ENCODE peak calls at places on chromosomes 11 and 22, in nine cellular contexts. W is tibial nerve, A is cardiac muscle cell, D is stomach, E is GM20000, Y is tibial artery, Q is psoas muscle, R is esophagus squamous epithelium, Z is transverse colon. X is an unnamed sample.

GRCh38 chr22:29609139-29609538 is 5.7 kb downstream of the NF2 start:
- DNase-seq in W (no peak), A (peak; percentile 31), Y (no peak), R (no peak), Z (no peak), E (no peak), Q (no peak), D (no peak), X (no peak)

GRCh38 chr22:49370841-49371301 is 456.8 kb downstream of the BRD1 start:
- DNase-seq in Y (peak; percentile 28), D (peak; percentile 17), Z (no peak), R (no peak), E (no peak), W (no peak), A (no peak), Q (no peak), X (no peak)

GRCh38 chr11:94635072-94635471 is 67.9 kb downstream of the PIWIL4 start:
- DNase-seq in A (no peak), R (no peak), D (no peak), Y (no peak), Q (no peak), Z (no peak), W (no peak), E (no peak), X (no peak)

GRCh38 chr11:130121430-130121978 is 38.1 kb upstream of the ST14 start:
- DNase-seq in Z (no peak), E (no peak), R (no peak), A (no peak), D (no peak), Q (no peak), Y (no peak), W (no peak), X (no peak)

GRCh38 chr11:131121934-131122333 is 205.7 kb upstream of the SNX19 start:
- DNase-seq in D (no peak), Z (no peak), Q (no peak), R (no peak), A (peak; percentile 10), Y (no peak), W (no peak), E (no peak), X (no peak)

GRCh38 chr11:83864412-83865057 is 578.4 kb upstream of the CCDC90B start:
- DNase-seq in W (no peak), D (no peak), Y (no peak), R (no peak), A (no peak), Q (no peak), Z (no peak), E (no peak), X (no peak)

GRCh38 chr11:86972734-86973133 is 17.5 kb upstream of the FZD4 start:
- DNase-seq in W (no peak), Q (no peak), R (no peak), Y (no peak), E (no peak), A (no peak), Z (no peak), D (no peak), X (no peak)

GRCh38 chr11:18265949-18266348 is at the start of gene SAA1:
- DNase-seq in Y (no peak), W (no peak), D (no peak), A (no peak), Z (no peak), R (no peak), Q (no peak), E (no peak), X (no peak)

GRCh38 chr11:72238040-72238450 is 5.9 kb downstream of the PHOX2A start:
- DNase-seq in D (peak; percentile 53), Q (peak; percentile 78), R (no peak), E (peak; percentile 91), A (peak; percentile 84), Z (peak; percentile 69), W (no peak), Y (no peak), X (no peak)

GRCh38 chr11:72278911-72279310 is 34.9 kb upstream of the PHOX2A start:
- DNase-seq in R (no peak), D (no peak), E (no peak), Y (no peak), W (no peak), Q (no peak), A (no peak), Z (no peak), X (no peak)

GRCh38 chr22:46290121-46290842 is 6.4 kb upstream of the GTSE1 start:
- DNase-seq in Z (no peak), R (no peak), Y (no peak), A (no peak), Q (peak; percentile 85), E (no peak), W (no peak), D (no peak), X (no peak)

GRCh38 chr11:7573558-7574296 is 59.9 kb downstream of the PPFIBP2 start:
- DNase-seq in R (no peak), Y (no peak), E (no peak), Q (no peak), Z (peak; percentile 72), D (peak; percentile 62), A (no peak), W (no peak), X (no peak)

GRCh38 chr22:32904044-32904443 is 102.5 kb downstream of the TIMP3 start:
- DNase-seq in R (no peak), E (no peak), A (peak; percentile 75), D (no peak), Y (no peak), W (peak; percentile 40), Z (peak; percentile 15), Q (no peak), X (no peak)

GRCh38 chr11:82007536-82007935 is 726.1 kb downstream of the FAM181B start:
- DNase-seq in Z (no peak), D (no peak), Y (no peak), W (no peak), Q (no peak), E (no peak), R (no peak), A (no peak), X (no peak)

GRCh38 chr11:93974759-93975158 is 46.4 kb upstream of the HEPHL1 start:
- DNase-seq in W (no peak), D (no peak), Y (no peak), Z (no peak), E (no peak), A (no peak), R (no peak), Q (no peak), X (no peak)

GRCh38 chr22:42287174-42287890 is 16.9 kb upstream of the TCF20 start:
- DNase-seq in Y (no peak), Q (no peak), A (no peak), R (no peak), W (no peak), Z (no peak), E (no peak), D (no peak), X (no peak)

GRCh38 chr11:74417379-74417804 is 19.2 kb upstream of the PGM2L1 start:
- DNase-seq in E (no peak), Y (no peak), W (no peak), Q (no peak), R (no peak), D (no peak), A (no peak), Z (no peak), X (no peak)

GRCh38 chr11:29914203-29914930 is 102.5 kb downstream of the KCNA4 start:
- DNase-seq in Q (no peak), Y (no peak), W (no peak), A (no peak), Z (no peak), R (no peak), D (no peak), E (no peak), X (no peak)

GRCh38 chr22:40714514-40714966 is 35.3 kb downstream of the MCHR1 start:
- DNase-seq in D (no peak), Y (no peak), R (no peak), Z (no peak), W (no peak), E (no peak), Q (peak; percentile 11), A (no peak), X (no peak)

GRCh38 chr11:64514596-64514995 is 76.4 kb upstream of the SLC22A12 start:
- DNase-seq in D (no peak), E (no peak), R (no peak), Y (no peak), Q (no peak), A (no peak), W (no peak), Z (no peak), X (no peak)

GRCh38 chr22:19122143-19122751 is at the start of gene DGCR2:
- DNase-seq in Y (peak; percentile 98), R (peak; percentile 87), W (peak; percentile 93), Q (peak; percentile 99), Z (peak; percentile 98), D (peak; percentile 98), E (peak; percentile 100), A (peak; percentile 99), X (peak; percentile 97)
- TF ChIP-seq CTCF in Y (no peak), R (no peak), W (no peak), Q (no peak), Z (no peak), D (no peak), E (no peak), A (no peak), X (no peak)

GRCh38 chr22:17888855-17889254 is 114.6 kb upstream of the BID start:
- DNase-seq in W (no peak), R (no peak), Z (no peak), A (peak; percentile 58), Y (no peak), D (no peak), E (no peak), Q (no peak), X (no peak)
- TF ChIP-seq CTCF in W (peak; percentile 12), R (no peak), Z (no peak), A (peak; percentile 56), Y (no peak), D (no peak), E (no peak), Q (peak; percentile 34), X (no peak)

GRCh38 chr11:19345848-19346681 is 105.3 kb upstream of the E2F8 start:
- DNase-seq in Q (peak; percentile 56), D (peak; percentile 34), W (no peak), Z (no peak), A (peak; percentile 56), Y (no peak), R (no peak), E (peak; percentile 55), X (no peak)
- TF ChIP-seq CTCF in Q (no peak), D (no peak), W (no peak), Z (no peak), A (peak; percentile 21), Y (no peak), R (no peak), E (peak; percentile 7), X (no peak)

DNA sequence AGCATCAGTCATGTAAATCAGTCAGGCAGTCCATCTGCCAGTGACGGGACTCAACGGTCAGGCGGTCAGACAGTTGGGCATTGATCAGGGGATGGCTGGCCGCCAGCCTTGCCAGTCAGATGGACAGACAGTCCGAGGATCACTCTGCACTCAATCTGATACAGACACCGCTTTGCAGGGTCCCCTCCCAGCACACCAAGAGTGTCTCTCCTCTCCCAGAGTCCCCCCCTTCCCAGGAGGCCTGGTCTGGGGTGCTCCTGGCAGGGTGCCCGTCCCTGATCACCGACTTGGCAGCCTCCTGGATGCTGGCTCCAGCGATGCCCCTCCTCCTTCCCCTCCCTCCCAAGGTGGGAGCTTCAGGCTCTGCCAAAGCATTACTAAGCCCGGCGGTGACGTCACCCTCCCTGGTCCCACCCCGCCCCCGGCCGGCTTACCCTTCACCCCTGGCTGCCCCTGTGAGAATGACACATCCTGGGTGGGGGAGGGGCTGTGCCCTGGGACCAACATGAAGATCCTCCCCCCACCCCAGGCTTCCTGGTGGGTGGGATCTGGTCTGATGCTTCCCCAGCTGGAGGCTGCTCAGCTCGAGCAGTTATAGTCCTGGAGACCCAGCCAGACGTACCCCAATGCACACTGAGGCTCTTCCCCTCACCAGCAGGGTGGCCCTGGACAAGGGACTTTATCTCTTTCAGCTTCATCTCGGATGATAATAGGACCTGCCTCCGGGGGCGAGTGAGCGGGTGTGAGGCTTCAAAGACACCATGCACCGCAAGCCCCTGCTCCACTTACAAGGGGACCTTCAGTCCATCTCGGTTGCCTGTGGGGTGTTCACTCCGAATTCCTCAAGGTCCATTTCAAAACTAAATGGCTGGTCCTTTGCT is 69.2 kb downstream of the CD82 start:
- DNase-seq in W (no peak), D (peak; percentile 35), Q (peak; percentile 78), Y (peak; percentile 81), Z (peak; percentile 51), A (peak; percentile 54), R (no peak), E (peak; percentile 2), X (peak; percentile 77)
- TF ChIP-seq CTCF in W (no peak), D (no peak), Q (no peak), Y (no peak), Z (no peak), A (no peak), R (no peak), E (no peak), X (no peak)

X was measured in CD14-positive monocyte.